ENCODE peak calls at places on chromosomes 5 and 9, in nine cellular contexts. H is transverse colon, W is HepG2, E is sigmoid colon, K is stomach, J is A549, N is K562, R is SK-N-SH, G is tibial nerve. V is an unnamed sample.

GRCh38 chr9:109973336-109973735 is 193.3 kb downstream of the PALM2AKAP2 start:
- DNase-seq in R (no peak), N (no peak), W (no peak), K (no peak), J (no peak), E (no peak), G (no peak), H (no peak), V (no peak)

GRCh38 chr5:120083851-120084615 is 380.1 kb upstream of the PRR16 start:
- DNase-seq in G (no peak), N (no peak), R (no peak), E (no peak), K (no peak), W (no peak), J (no peak), H (no peak), V (no peak)

GRCh38 chr9:108813951-108814601 is 41.7 kb downstream of the ACTL7B start:
- DNase-seq in J (peak; percentile 63), H (no peak), G (no peak), N (no peak), R (no peak), K (no peak), E (no peak), W (peak; percentile 58), V (no peak)

GRCh38 chr5:16600397-16600796 is 16.4 kb downstream of the RETREG1 start:
- DNase-seq in K (no peak), H (no peak), E (peak; percentile 73), G (peak; percentile 72), N (no peak), R (peak; percentile 75), W (no peak), J (no peak), V (peak; percentile 81)

GRCh38 chr9:89881431-89881830 is 276.6 kb downstream of the GADD45G start:
- DNase-seq in R (no peak), K (no peak), H (no peak), G (no peak), W (no peak), N (no peak), J (no peak), E (peak; percentile 4), V (no peak)

GRCh38 chr9:1490341-1491115 is 440.4 kb downstream of the DMRT2 start:
- DNase-seq in E (no peak), W (no peak), K (no peak), G (no peak), H (no peak), J (no peak), R (no peak), N (no peak), V (no peak)

GRCh38 chr5:58944221-58944620 is 361.3 kb downstream of the RAB3C start:
- DNase-seq in G (no peak), H (no peak), R (no peak), N (no peak), J (no peak), E (no peak), K (no peak), W (no peak), V (no peak)

GRCh38 chr5:44603496-44604272 is 205.1 kb upstream of the MRPS30 start:
- DNase-seq in N (no peak), H (no peak), G (no peak), J (peak; percentile 3), R (no peak), E (no peak), K (no peak), W (no peak), V (no peak)

GRCh38 chr5:96259211-96259772 is 173.8 kb downstream of the PCSK1 start:
- DNase-seq in N (no peak), R (no peak), J (peak; percentile 61), W (peak; percentile 11), K (no peak), E (no peak), G (no peak), H (no peak), V (no peak)

GRCh38 chr5:172499287-172499686 is 45.0 kb upstream of the SH3PXD2B start:
- DNase-seq in J (no peak), E (peak; percentile 1), R (no peak), W (no peak), N (no peak), G (peak; percentile 3), H (no peak), K (no peak), V (no peak)

GRCh38 chr5:163563880-163564279 is 58.5 kb downstream of the MAT2B start:
- DNase-seq in W (no peak), R (no peak), E (no peak), N (no peak), G (no peak), H (no peak), K (no peak), J (no peak), V (no peak)

GRCh38 chr9:1267141-1267570 is 217.0 kb downstream of the DMRT2 start:
- DNase-seq in K (no peak), R (no peak), N (no peak), G (no peak), W (no peak), H (no peak), E (no peak), J (no peak), V (no peak)

GRCh38 chr5:178535299-178536175 is 54.7 kb downstream of the COL23A1 start:
- DNase-seq in K (peak; percentile 70), J (no peak), G (peak; percentile 18), R (no peak), N (no peak), E (no peak), W (no peak), H (no peak), V (peak; percentile 45)

GRCh38 chr9:127030814-127031740 is 91.4 kb downstream of the ANGPTL2 start:
- DNase-seq in J (no peak), N (no peak), R (no peak), K (no peak), H (peak; percentile 46), G (peak; percentile 59), W (no peak), E (peak; percentile 86), V (no peak)

GRCh38 chr9:92947268-92948031 is at the start of gene FGD3:
- DNase-seq in N (no peak), G (no peak), J (no peak), E (no peak), H (no peak), W (no peak), R (peak; percentile 85), K (peak; percentile 43), V (no peak)

GRCh38 chr9:20315672-20316071 is 306.6 kb downstream of the MLLT3 start:
- DNase-seq in W (no peak), N (no peak), J (no peak), R (no peak), K (no peak), E (no peak), H (no peak), G (no peak), V (no peak)

GRCh38 chr5:124628721-124629596 is 117.5 kb downstream of the ZNF608 start:
- DNase-seq in K (no peak), H (no peak), W (peak; percentile 84), R (no peak), G (no peak), N (peak; percentile 86), J (peak; percentile 86), E (peak; percentile 70), V (no peak)

GRCh38 chr9:130987738-130988399 is 21.1 kb upstream of the LAMC3 start:
- DNase-seq in G (no peak), R (no peak), N (peak; percentile 70), K (no peak), H (no peak), J (no peak), E (no peak), W (no peak), V (no peak)

GRCh38 chr5:173298213-173298933 is 29.8 kb downstream of the STC2 start:
- DNase-seq in N (no peak), E (no peak), G (no peak), J (no peak), W (no peak), K (no peak), R (no peak), H (no peak), V (no peak)

GRCh38 chr5:3075309-3075708 is 323.8 kb upstream of the IRX2 start:
- DNase-seq in K (no peak), J (no peak), W (no peak), N (peak; percentile 21), G (no peak), R (no peak), H (no peak), E (no peak), V (no peak)

GRCh38 chr9:124291801-124292396 is 34.1 kb downstream of the NEK6 start:
- DNase-seq in K (no peak), J (no peak), W (peak; percentile 32), R (no peak), G (no peak), E (no peak), N (no peak), H (peak; percentile 51), V (no peak)

GRCh38 chr5:126015244-126016054 is 407.8 kb upstream of the GRAMD2B start:
- DNase-seq in H (no peak), K (no peak), R (peak; percentile 12), E (no peak), N (no peak), J (no peak), G (no peak), W (no peak), V (no peak)

GRCh38 chr9:133664173-133664572 is 28.0 kb downstream of the DBH start:
- DNase-seq in J (no peak), K (no peak), G (no peak), H (no peak), N (no peak), W (no peak), R (peak; percentile 66), E (no peak), V (no peak)

GRCh38 chr5:61277781-61278180 is 54.3 kb upstream of the ZSWIM6 start:
- DNase-seq in N (no peak), W (no peak), G (no peak), J (no peak), E (no peak), H (no peak), K (no peak), R (no peak), V (no peak)
- TF ChIP-seq EP300 in N (no peak), W (no peak), G (no peak), J (no peak), E (no peak), H (no peak), K (no peak), R (no peak), V (no peak)

GRCh38 chr9:97327562-97327961 is 20.1 kb downstream of the CCDC180 start:
- DNase-seq in E (no peak), G (no peak), K (no peak), N (no peak), W (no peak), R (no peak), J (no peak), H (no peak), V (no peak)
- TF ChIP-seq EP300 in E (no peak), G (no peak), K (no peak), N (no peak), W (no peak), R (no peak), J (no peak), H (no peak), V (no peak)

GRCh38 chr9:77562021-77562748 is 85.9 kb downstream of the GNA14 start:
- DNase-seq in W (no peak), N (no peak), G (no peak), E (no peak), R (no peak), J (no peak), H (no peak), K (no peak), V (no peak)
- TF ChIP-seq EP300 in W (no peak), N (no peak), G (no peak), E (no peak), R (no peak), J (no peak), H (no peak), K (no peak), V (no peak)

GRCh38 chr9:115204827-115205506 is 87.0 kb upstream of the TNC start:
- DNase-seq in N (no peak), G (no peak), J (peak; percentile 46), W (no peak), R (no peak), H (no peak), K (no peak), E (no peak), V (no peak)
- TF ChIP-seq EP300 in N (no peak), G (no peak), J (no peak), W (no peak), R (no peak), H (no peak), K (no peak), E (peak; percentile 44), V (no peak)